ENCODE peak calls at places on chromosome 4, in seven cellular contexts. P is sigmoid colon; K is AG10803; U is psoas muscle; M is NCI-H2081; T is activated T-helper 1 cell treated with anti-CD3 and anti-CD28 coated beads, Interleukin-2, amount 50 U/mL, for 16 hours; C is stimulated activated CD8-positive, alpha-beta memory T cell treated with anti-CD3 and anti-CD28 coated beads, Interleukin-15, amount 100 ng/mL, for 4 hours. Y is an unnamed sample.

GRCh38 chr4:166198516-166198915 is 325.5 kb downstream of the TLL1 start:
- DNase-seq in K (no peak), M (no peak), U (no peak), C (no peak), P (no peak), T (no peak), Y (no peak)

GRCh38 chr4:125322363-125322730 is 7.6 kb downstream of the FAT4 start:
- DNase-seq in T (no peak), P (no peak), U (no peak), C (no peak), K (peak), M (no peak), Y (peak)

GRCh38 chr4:159413252-159413941 is 310.5 kb downstream of the RAPGEF2 start:
- DNase-seq in M (no peak), K (peak), P (no peak), T (no peak), C (no peak), U (peak), Y (peak)

GRCh38 chr4:127400736-127401346 is 231.9 kb upstream of the INTU start:
- DNase-seq in P (peak), T (no peak), M (peak), K (peak), U (peak), C (no peak), Y (peak)

GRCh38 chr4:122679317-122679716 is 53.2 kb upstream of the BBS12 start:
- DNase-seq in P (no peak), T (no peak), K (no peak), C (no peak), M (no peak), U (no peak), Y (no peak)

GRCh38 chr4:15982833-15983528 is 20.0 kb upstream of the FGFBP2 start:
- DNase-seq in M (no peak), K (no peak), T (no peak), P (no peak), C (no peak), U (no peak), Y (peak)

GRCh38 chr4:10371869-10372471 is 85.3 kb downstream of the ZNF518B start:
- DNase-seq in U (no peak), T (no peak), C (no peak), K (peak), M (no peak), P (no peak), Y (no peak)

GRCh38 chr4:100284302-100284701 is 94.0 kb upstream of the DDIT4L start:
- DNase-seq in C (no peak), T (no peak), K (no peak), M (no peak), P (no peak), U (no peak), Y (no peak)

GRCh38 chr4:53688186-53688790 is 97.0 kb upstream of the LNX1 start:
- DNase-seq in T (no peak), P (no peak), M (no peak), C (no peak), U (no peak), K (peak), Y (peak)

GRCh38 chr4:170109586-170110289 is 20.0 kb upstream of the AADAT start:
- DNase-seq in U (no peak), C (no peak), M (no peak), P (no peak), K (peak), T (no peak), Y (peak)

GRCh38 chr4:154491731-154492249 is at the start of gene DCHS2:
- DNase-seq in K (no peak), C (no peak), M (peak), P (peak), T (no peak), U (peak), Y (no peak)

GRCh38 chr4:186553717-186554116 is 1.6 kb downstream of the MTNR1A start:
- DNase-seq in M (no peak), P (no peak), U (no peak), T (no peak), C (no peak), K (no peak), Y (no peak)